ENCODE peak calls at places on chromosomes 12 and 14, in seven cellular contexts. O is sigmoid colon, C is HL-60, J is HCT116, Z is suprapubic skin, G is transverse colon, I is esophagus muscularis mucosa. Y is an unnamed sample.

GRCh38 chr14:76919431-76919810 is 93.2 kb downstream of the LRRC74A start:
- DNase-seq in J (no peak), I (no peak), C (no peak), G (no peak), Z (no peak), O (no peak), Y (no peak)

GRCh38 chr14:59997496-59997895 is 77.6 kb downstream of the LRRC9 start:
- DNase-seq in Z (no peak), J (no peak), O (no peak), G (no peak), I (no peak), C (no peak), Y (no peak)

GRCh38 chr14:56300495-56300894 is 182.3 kb downstream of the PELI2 start:
- DNase-seq in I (no peak), C (no peak), G (no peak), Z (no peak), J (no peak), O (no peak), Y (no peak)

GRCh38 chr12:89259831-89260230 is 92.5 kb downstream of the DUSP6 start:
- DNase-seq in Z (no peak), O (no peak), C (no peak), I (no peak), G (no peak), J (no peak), Y (no peak)

GRCh38 chr12:42716521-42716920 is 127.0 kb upstream of the PRICKLE1 start:
- DNase-seq in I (no peak), G (no peak), O (no peak), J (no peak), Z (no peak), C (no peak), Y (no peak)

GRCh38 chr12:4287325-4288290 is 14.0 kb downstream of the CCND2 start:
- DNase-seq in O (no peak), Z (no peak), C (no peak), G (no peak), I (no peak), J (no peak), Y (no peak)

GRCh38 chr14:78196323-78196722 is 26.1 kb downstream of the NRXN3 start:
- DNase-seq in J (no peak), C (no peak), I (no peak), O (no peak), Z (no peak), G (no peak), Y (no peak)

GRCh38 chr12:11768233-11768965 is 118.9 kb downstream of the ETV6 start:
- DNase-seq in G (no peak), Z (no peak), C (no peak), J (no peak), I (no peak), O (no peak), Y (no peak)

GRCh38 chr12:81542621-81543020 is 216.5 kb downstream of the PPFIA2 start:
- DNase-seq in C (no peak), Z (no peak), I (no peak), G (no peak), J (no peak), O (no peak), Y (no peak)

GRCh38 chr12:100959481-100959880 is 164.9 kb downstream of the ANO4 start:
- DNase-seq in J (peak), Z (no peak), I (no peak), O (no peak), C (no peak), G (no peak), Y (no peak)

GRCh38 chr14:75023108-75023507 is 20.4 kb downstream of the EIF2B2 start:
- DNase-seq in G (no peak), C (no peak), O (no peak), Z (no peak), I (no peak), J (no peak), Y (no peak)

GRCh38 chr14:69059658-69060648 is 80.9 kb upstream of the ACTN1 start:
- DNase-seq in Z (no peak), C (no peak), J (no peak), G (peak), I (no peak), O (peak), Y (no peak)

GRCh38 chr12:22543246-22544037 is 900 bp downstream of the C2CD5 start:
- DNase-seq in G (peak), Z (no peak), O (peak), J (no peak), C (peak), I (no peak), Y (peak)

GRCh38 chr12:114741940-114742339 is 58.0 kb upstream of the TBX3 start:
- DNase-seq in J (no peak), Z (no peak), C (no peak), G (no peak), O (no peak), I (no peak), Y (no peak)

GRCh38 chr12:6899837-6900519 is 4.6 kb upstream of the LRRC23 start:
- DNase-seq in C (peak), O (peak), Z (peak), G (peak), I (no peak), J (no peak), Y (no peak)

GRCh38 chr12:61574339-61574738 is 685.9 kb upstream of the USP15 start:
- DNase-seq in O (no peak), Z (no peak), J (no peak), G (no peak), I (no peak), C (no peak), Y (no peak)

GRCh38 chr12:10736460-10736859 is 13.3 kb upstream of the YBX3 start:
- DNase-seq in O (no peak), C (no peak), I (no peak), G (no peak), J (no peak), Z (no peak), Y (no peak)

GRCh38 chr14:78902010-78902623 is 731.9 kb downstream of the NRXN3 start:
- DNase-seq in C (peak), O (no peak), Z (no peak), J (no peak), I (no peak), G (peak), Y (no peak)

GRCh38 chr14:93778856-93779629 is 9.2 kb downstream of the PRIMA1 start:
- DNase-seq in Z (no peak), J (no peak), C (no peak), O (no peak), I (no peak), G (no peak), Y (no peak)

GRCh38 chr14:55071870-55072640 is 20.6 kb downstream of the MAPK1IP1L start:
- DNase-seq in G (no peak), C (no peak), I (no peak), O (no peak), J (no peak), Z (no peak), Y (no peak)

DNA sequence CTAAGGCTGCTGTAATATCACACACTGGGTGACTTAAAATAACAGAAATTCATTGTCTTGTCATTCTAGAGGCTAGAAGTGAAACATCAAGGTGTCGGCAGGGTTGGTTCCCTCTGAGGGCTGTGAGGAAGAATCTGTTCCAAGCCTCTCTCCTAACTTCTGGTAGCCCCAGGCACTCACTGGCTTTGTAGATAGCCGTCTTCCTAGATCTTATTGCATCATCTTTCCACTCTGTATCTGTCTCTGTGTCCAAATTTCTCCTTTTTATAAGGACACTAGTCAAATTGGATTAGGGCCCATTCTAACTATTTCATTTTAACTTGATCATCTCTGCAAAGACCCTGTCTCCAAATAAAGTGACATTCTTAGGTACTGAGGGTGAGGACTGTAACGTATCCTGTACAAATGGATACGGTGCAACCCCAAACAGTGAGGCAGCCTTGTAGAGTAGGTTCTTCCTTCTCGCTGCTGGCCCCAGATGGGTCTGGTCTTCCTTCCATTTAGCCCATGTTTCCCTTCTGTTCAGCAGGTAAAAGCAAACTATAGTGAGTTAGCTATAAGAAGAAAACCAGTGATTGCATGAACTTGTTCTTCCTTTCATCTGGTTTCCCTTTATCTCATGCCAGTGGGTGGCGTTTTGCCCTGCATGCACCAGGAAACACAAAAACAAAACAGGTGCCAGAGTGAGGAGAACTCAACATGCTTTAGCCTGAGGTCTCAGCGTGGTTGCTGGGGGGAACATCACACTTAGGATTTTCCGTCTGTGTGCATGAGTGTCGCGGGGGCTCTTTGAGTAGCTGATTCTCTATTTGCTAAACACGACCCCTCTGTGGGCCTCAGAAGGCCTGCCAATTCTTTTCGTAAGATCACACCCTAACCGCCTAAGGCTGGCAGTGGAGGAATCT is 19.5 kb downstream of the TTC9 start:
- DNase-seq in C (peak), G (peak), I (no peak), J (no peak), O (no peak), Z (no peak), Y (no peak)
- TF ChIP-seq POLR2AphosphoS5 in C (no peak), G (no peak), I (no peak), J (no peak), O (no peak), Z (no peak), Y (no peak)

GRCh38 chr12:84038241-84038640 is 874.4 kb downstream of the SLC6A15 start:
- DNase-seq in G (no peak), C (no peak), O (no peak), J (no peak), Z (no peak), I (no peak), Y (no peak)

GRCh38 chr12:84033162-84033561 is 879.4 kb downstream of the SLC6A15 start:
- DNase-seq in I (no peak), Z (no peak), J (no peak), G (no peak), O (no peak), C (no peak), Y (no peak)

GRCh38 chr12:84034891-84035290 is 877.7 kb downstream of the SLC6A15 start:
- DNase-seq in O (no peak), J (no peak), Z (no peak), G (no peak), C (no peak), I (no peak), Y (no peak)

GRCh38 chr12:84036912-84037311 is 875.7 kb downstream of the SLC6A15 start:
- DNase-seq in J (no peak), Z (no peak), I (no peak), G (no peak), C (no peak), O (no peak), Y (no peak)

DNA sequence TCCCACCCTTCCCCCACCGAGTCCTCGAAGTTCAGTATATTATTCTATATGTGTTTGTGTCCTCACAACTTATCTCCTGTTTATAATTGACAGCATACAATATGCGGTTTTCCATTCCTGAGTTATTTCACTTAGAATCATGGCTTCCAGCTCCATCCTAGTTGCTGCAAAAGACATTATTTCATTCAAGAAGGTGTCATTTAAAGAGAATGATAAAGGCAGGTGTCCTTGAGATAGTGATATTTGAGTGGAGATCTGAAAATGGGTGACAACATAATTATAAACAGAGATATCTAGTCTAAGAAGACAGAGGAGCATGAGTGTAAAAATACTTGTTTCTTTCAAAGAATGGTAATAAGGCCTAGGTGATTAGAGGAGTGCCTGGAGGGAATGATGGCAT is 876.8 kb downstream of the SLC6A15 start:
- DNase-seq in J (no peak), O (no peak), Z (no peak), I (no peak), G (no peak), C (no peak), Y (no peak)
- TF ChIP-seq POLR2AphosphoS5 in J (no peak), O (no peak), Z (no peak), I (no peak), G (no peak), C (no peak), Y (no peak)

GRCh38 chr12:48197967-48198618 is 5.0 kb downstream of the OR10AD1 start:
- DNase-seq in Z (peak), O (peak), G (peak), J (peak), I (peak), C (peak), Y (peak)
- TF ChIP-seq POLR2AphosphoS5 in Z (peak), O (peak), G (peak), J (peak), I (peak), C (peak), Y (peak)

GRCh38 chr12:54279632-54280400 is at the start of gene CBX5:
- DNase-seq in O (peak), G (peak), I (peak), J (peak), Z (peak), C (peak), Y (peak)

GRCh38 chr12:54280401-54281260 is at the start of gene HNRNPA1:
- DNase-seq in C (peak), J (peak), Z (peak), I (peak), G (peak), O (peak), Y (peak)

GRCh38 chr12:54279227-54279631 is 693 bp downstream of the CBX5 start:
- DNase-seq in I (no peak), G (no peak), O (no peak), Z (no peak), C (no peak), J (no peak), Y (no peak)

GRCh38 chr12:54276368-54276767 is 3.6 kb downstream of the CBX5 start:
- DNase-seq in Z (no peak), C (no peak), J (no peak), O (no peak), G (no peak), I (no peak), Y (no peak)

GRCh38 chr12:54277823-54278276 is 2.1 kb downstream of the CBX5 start:
- DNase-seq in G (no peak), I (no peak), J (no peak), O (no peak), C (peak), Z (no peak), Y (no peak)
- TF ChIP-seq POLR2AphosphoS5 in G (no peak), I (no peak), J (no peak), O (no peak), C (peak), Z (no peak), Y (peak)